ENCODE peak calls at places on chromosomes 12 and 14, in seven cellular contexts. One of them, this sample, is unnamed.

GRCh38 chr14:31726337-31726736 is 165.1 kb downstream of the NUBPL start:
- DNase-seq in GM23338: no peak
- DNase-seq in fibroblast of mammary gland: no peak
- DNase-seq in epithelial cell of esophagus: no peak
- DNase-seq in activated B cell treated with CpG ODN at 0.5 μM for 24 hours: no peak
- DNase-seq in GM12865: no peak
- DNase-seq in nephron progenitor cell: no peak
- DNase-seq in this sample: no peak

GRCh38 chr12:107921062-107921461 is 146.6 kb downstream of the ASCL4 start:
- DNase-seq in epithelial cell of esophagus: peak
- DNase-seq in nephron progenitor cell: no peak
- DNase-seq in activated B cell treated with CpG ODN at 0.5 μM for 24 hours: no peak
- DNase-seq in GM23338: no peak
- DNase-seq in GM12865: no peak
- DNase-seq in fibroblast of mammary gland: no peak
- DNase-seq in this sample: no peak

GRCh38 chr14:103558071-103558882 is 4.2 kb downstream of the BAG5 start:
- DNase-seq in GM12865: no peak
- DNase-seq in activated B cell treated with CpG ODN at 0.5 μM for 24 hours: no peak
- DNase-seq in nephron progenitor cell: no peak
- DNase-seq in GM23338: no peak
- DNase-seq in epithelial cell of esophagus: peak
- DNase-seq in fibroblast of mammary gland: peak
- DNase-seq in this sample: no peak

GRCh38 chr14:101737414-101738367 is 23.8 kb upstream of the PPP2R5C start:
- DNase-seq in fibroblast of mammary gland: no peak
- DNase-seq in GM23338: no peak
- DNase-seq in epithelial cell of esophagus: no peak
- DNase-seq in nephron progenitor cell: no peak
- DNase-seq in GM12865: peak
- DNase-seq in activated B cell treated with CpG ODN at 0.5 μM for 24 hours: no peak
- DNase-seq in this sample: no peak

GRCh38 chr14:68817513-68818212 is 24.8 kb upstream of the ZFP36L1 start:
- DNase-seq in epithelial cell of esophagus: no peak
- DNase-seq in GM12865: no peak
- DNase-seq in nephron progenitor cell: no peak
- DNase-seq in activated B cell treated with CpG ODN at 0.5 μM for 24 hours: peak
- DNase-seq in GM23338: no peak
- DNase-seq in fibroblast of mammary gland: no peak
- DNase-seq in this sample: no peak

GRCh38 chr12:54475542-54475941 is 2.1 kb upstream of the GTSF1 start:
- DNase-seq in GM23338: no peak
- DNase-seq in epithelial cell of esophagus: peak
- DNase-seq in nephron progenitor cell: no peak
- DNase-seq in activated B cell treated with CpG ODN at 0.5 μM for 24 hours: no peak
- DNase-seq in fibroblast of mammary gland: peak
- DNase-seq in GM12865: no peak
- DNase-seq in this sample: no peak

GRCh38 chr12:11615481-11615880 is 34.0 kb upstream of the ETV6 start:
- DNase-seq in activated B cell treated with CpG ODN at 0.5 μM for 24 hours: no peak
- DNase-seq in epithelial cell of esophagus: no peak
- DNase-seq in GM12865: no peak
- DNase-seq in fibroblast of mammary gland: no peak
- DNase-seq in GM23338: no peak
- DNase-seq in nephron progenitor cell: no peak
- DNase-seq in this sample: no peak

GRCh38 chr14:103393687-103394626 is 8.7 kb downstream of the MARK3 start:
- DNase-seq in epithelial cell of esophagus: peak
- DNase-seq in GM23338: peak
- DNase-seq in GM12865: peak
- DNase-seq in activated B cell treated with CpG ODN at 0.5 μM for 24 hours: no peak
- DNase-seq in fibroblast of mammary gland: peak
- DNase-seq in nephron progenitor cell: no peak
- DNase-seq in this sample: no peak

GRCh38 chr14:96309907-96310330 is 53.2 kb downstream of the ATG2B start:
- DNase-seq in GM23338: no peak
- DNase-seq in epithelial cell of esophagus: no peak
- DNase-seq in GM12865: no peak
- DNase-seq in nephron progenitor cell: no peak
- DNase-seq in activated B cell treated with CpG ODN at 0.5 μM for 24 hours: no peak
- DNase-seq in fibroblast of mammary gland: peak
- DNase-seq in this sample: no peak

GRCh38 chr12:53004178-53004577 is 2.1 kb upstream of the EIF4B start:
- DNase-seq in GM23338: peak
- DNase-seq in fibroblast of mammary gland: peak
- DNase-seq in GM12865: no peak
- DNase-seq in epithelial cell of esophagus: peak
- DNase-seq in activated B cell treated with CpG ODN at 0.5 μM for 24 hours: no peak
- DNase-seq in nephron progenitor cell: no peak
- DNase-seq in this sample: no peak

GRCh38 chr12:130669205-130669557 is 46.9 kb downstream of the RIMBP2 start:
- DNase-seq in GM12865: no peak
- DNase-seq in epithelial cell of esophagus: no peak
- DNase-seq in activated B cell treated with CpG ODN at 0.5 μM for 24 hours: no peak
- DNase-seq in GM23338: no peak
- DNase-seq in fibroblast of mammary gland: no peak
- DNase-seq in nephron progenitor cell: no peak
- DNase-seq in this sample: no peak

GRCh38 chr12:27542628-27543027 is 18.6 kb downstream of the PPFIBP1 start:
- DNase-seq in GM12865: no peak
- DNase-seq in GM23338: no peak
- DNase-seq in activated B cell treated with CpG ODN at 0.5 μM for 24 hours: no peak
- DNase-seq in nephron progenitor cell: no peak
- DNase-seq in epithelial cell of esophagus: peak
- DNase-seq in fibroblast of mammary gland: peak
- DNase-seq in this sample: no peak

GRCh38 chr12:15253990-15254389 is 32.8 kb upstream of the RERG start:
- DNase-seq in fibroblast of mammary gland: no peak
- DNase-seq in GM23338: peak
- DNase-seq in nephron progenitor cell: no peak
- DNase-seq in GM12865: no peak
- DNase-seq in epithelial cell of esophagus: no peak
- DNase-seq in activated B cell treated with CpG ODN at 0.5 μM for 24 hours: no peak
- DNase-seq in this sample: no peak

GRCh38 chr12:113056631-113057488 is at the start of gene DTX1:
- DNase-seq in fibroblast of mammary gland: no peak
- DNase-seq in activated B cell treated with CpG ODN at 0.5 μM for 24 hours: no peak
- DNase-seq in epithelial cell of esophagus: no peak
- DNase-seq in GM12865: no peak
- DNase-seq in GM23338: peak
- DNase-seq in nephron progenitor cell: peak
- DNase-seq in this sample: no peak

GRCh38 chr14:71060795-71061455 is 153.7 kb downstream of the PCNX1 start:
- DNase-seq in GM23338: no peak
- DNase-seq in GM12865: no peak
- DNase-seq in epithelial cell of esophagus: no peak
- DNase-seq in nephron progenitor cell: no peak
- DNase-seq in fibroblast of mammary gland: no peak
- DNase-seq in activated B cell treated with CpG ODN at 0.5 μM for 24 hours: no peak
- DNase-seq in this sample: no peak

GRCh38 chr12:12582895-12583303 is 20.2 kb upstream of the DUSP16 start:
- DNase-seq in GM12865: peak
- DNase-seq in activated B cell treated with CpG ODN at 0.5 μM for 24 hours: no peak
- DNase-seq in GM23338: no peak
- DNase-seq in nephron progenitor cell: no peak
- DNase-seq in epithelial cell of esophagus: peak
- DNase-seq in fibroblast of mammary gland: peak
- DNase-seq in this sample: no peak

GRCh38 chr12:117603316-117604113 is 242.1 kb upstream of the NOS1 start:
- DNase-seq in GM23338: peak
- DNase-seq in nephron progenitor cell: no peak
- DNase-seq in fibroblast of mammary gland: no peak
- DNase-seq in GM12865: no peak
- DNase-seq in activated B cell treated with CpG ODN at 0.5 μM for 24 hours: no peak
- DNase-seq in epithelial cell of esophagus: no peak
- DNase-seq in this sample: no peak

GRCh38 chr12:122042910-122043309 is 21.2 kb downstream of the BCL7A start:
- DNase-seq in fibroblast of mammary gland: no peak
- DNase-seq in nephron progenitor cell: no peak
- DNase-seq in GM12865: no peak
- DNase-seq in epithelial cell of esophagus: no peak
- DNase-seq in GM23338: no peak
- DNase-seq in activated B cell treated with CpG ODN at 0.5 μM for 24 hours: no peak
- DNase-seq in this sample: no peak

GRCh38 chr12:16833376-16833775 is 227.4 kb upstream of the LMO3 start:
- DNase-seq in GM23338: no peak
- DNase-seq in nephron progenitor cell: no peak
- DNase-seq in GM12865: peak
- DNase-seq in activated B cell treated with CpG ODN at 0.5 μM for 24 hours: no peak
- DNase-seq in fibroblast of mammary gland: no peak
- DNase-seq in epithelial cell of esophagus: no peak
- DNase-seq in this sample: no peak

GRCh38 chr14:64845878-64846277 is 33.8 kb downstream of the SPTB start:
- DNase-seq in epithelial cell of esophagus: peak
- DNase-seq in nephron progenitor cell: no peak
- DNase-seq in fibroblast of mammary gland: peak
- DNase-seq in activated B cell treated with CpG ODN at 0.5 μM for 24 hours: no peak
- DNase-seq in GM23338: peak
- DNase-seq in GM12865: no peak
- DNase-seq in this sample: no peak

GRCh38 chr12:60100150-60100549 is 504.3 kb downstream of the SLC16A7 start:
- DNase-seq in GM23338: no peak
- DNase-seq in fibroblast of mammary gland: no peak
- DNase-seq in activated B cell treated with CpG ODN at 0.5 μM for 24 hours: no peak
- DNase-seq in nephron progenitor cell: no peak
- DNase-seq in GM12865: no peak
- DNase-seq in epithelial cell of esophagus: no peak
- DNase-seq in this sample: no peak

GRCh38 chr14:99601301-99601945 is 2.6 kb downstream of the CCDC85C start:
- DNase-seq in activated B cell treated with CpG ODN at 0.5 μM for 24 hours: no peak
- DNase-seq in nephron progenitor cell: no peak
- DNase-seq in fibroblast of mammary gland: peak
- DNase-seq in GM12865: no peak
- DNase-seq in epithelial cell of esophagus: no peak
- DNase-seq in GM23338: no peak
- DNase-seq in this sample: no peak

GRCh38 chr12:49706351-49707126 is 666 bp downstream of the FMNL3 start:
- DNase-seq in nephron progenitor cell: peak
- DNase-seq in epithelial cell of esophagus: no peak
- DNase-seq in activated B cell treated with CpG ODN at 0.5 μM for 24 hours: peak
- DNase-seq in GM23338: peak
- DNase-seq in GM12865: no peak
- DNase-seq in fibroblast of mammary gland: peak
- DNase-seq in this sample: peak

DNA sequence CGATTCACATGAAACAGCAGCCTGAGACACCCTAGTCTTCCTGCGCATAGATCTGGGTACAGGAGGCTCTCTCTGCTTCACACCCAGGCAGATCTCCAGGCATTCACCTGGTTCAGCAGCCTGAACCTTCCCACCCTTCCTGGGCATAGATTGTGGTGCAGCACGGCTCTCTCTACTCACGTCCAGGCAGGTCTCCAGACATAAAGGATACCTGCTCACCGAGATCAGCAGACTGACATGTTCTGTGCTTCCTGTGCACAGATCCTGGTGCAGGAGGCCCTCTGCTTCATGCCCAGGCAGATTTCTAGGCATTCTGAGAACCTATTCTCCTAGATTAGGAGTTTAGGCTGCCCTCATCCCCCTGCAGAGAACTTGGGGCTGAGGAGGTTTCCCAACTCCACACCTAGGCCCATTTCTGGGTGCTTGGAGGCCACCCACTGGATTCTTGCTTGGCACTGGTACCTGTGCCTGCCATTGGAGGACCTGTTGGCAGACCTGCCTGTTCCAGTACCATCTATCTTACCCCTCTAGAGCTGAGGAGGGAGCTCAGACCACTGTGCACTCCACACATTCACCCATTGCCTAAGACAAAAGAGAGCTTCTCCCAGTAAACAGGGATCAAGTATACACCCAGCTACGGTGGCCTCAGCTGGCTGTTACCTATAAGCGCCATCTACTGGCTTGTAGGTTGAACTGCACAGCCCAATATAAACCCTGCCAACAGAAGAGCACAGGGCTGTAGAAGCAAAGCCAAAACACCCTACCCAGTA is 28.0 kb upstream of the GARIN6 start:
- DNase-seq in fibroblast of mammary gland: peak
- DNase-seq in nephron progenitor cell: peak
- DNase-seq in epithelial cell of esophagus: peak
- DNase-seq in activated B cell treated with CpG ODN at 0.5 μM for 24 hours: no peak
- DNase-seq in GM12865: peak
- DNase-seq in GM23338: peak
- DNase-seq in this sample: no peak
- TF ChIP-seq CTCF in fibroblast of mammary gland: peak
- TF ChIP-seq CTCF in nephron progenitor cell: peak
- TF ChIP-seq CTCF in epithelial cell of esophagus: peak
- TF ChIP-seq CTCF in activated B cell treated with CpG ODN at 0.5 μM for 24 hours: no peak
- TF ChIP-seq CTCF in GM12865: peak
- TF ChIP-seq CTCF in GM23338: peak
- TF ChIP-seq CTCF in this sample: no peak

DNA sequence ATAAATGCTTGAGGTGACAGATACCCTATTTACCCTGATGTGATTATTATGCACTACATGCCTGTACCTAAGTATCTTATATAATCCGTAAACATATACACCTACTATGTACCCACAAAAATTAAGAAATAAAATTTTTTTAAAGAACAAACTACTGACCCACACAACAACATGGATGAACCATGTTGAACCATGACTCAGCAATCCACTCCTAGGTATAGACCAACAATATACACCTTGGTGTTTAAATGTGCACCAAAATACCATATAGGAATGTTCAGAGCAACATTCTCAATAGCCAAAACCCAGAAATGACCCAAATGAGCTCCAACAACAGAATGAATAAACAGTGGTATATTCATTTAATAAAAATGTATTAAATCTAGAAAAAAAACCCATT is 245.1 kb downstream of the GXYLT1 start:
- DNase-seq in GM12865: no peak
- DNase-seq in activated B cell treated with CpG ODN at 0.5 μM for 24 hours: no peak
- DNase-seq in nephron progenitor cell: no peak
- DNase-seq in GM23338: no peak
- DNase-seq in epithelial cell of esophagus: no peak
- DNase-seq in fibroblast of mammary gland: no peak
- DNase-seq in this sample: no peak
- TF ChIP-seq CTCF in GM12865: no peak
- TF ChIP-seq CTCF in activated B cell treated with CpG ODN at 0.5 μM for 24 hours: no peak
- TF ChIP-seq CTCF in nephron progenitor cell: no peak
- TF ChIP-seq CTCF in GM23338: no peak
- TF ChIP-seq CTCF in epithelial cell of esophagus: no peak
- TF ChIP-seq CTCF in fibroblast of mammary gland: no peak
- TF ChIP-seq CTCF in this sample: no peak

DNA sequence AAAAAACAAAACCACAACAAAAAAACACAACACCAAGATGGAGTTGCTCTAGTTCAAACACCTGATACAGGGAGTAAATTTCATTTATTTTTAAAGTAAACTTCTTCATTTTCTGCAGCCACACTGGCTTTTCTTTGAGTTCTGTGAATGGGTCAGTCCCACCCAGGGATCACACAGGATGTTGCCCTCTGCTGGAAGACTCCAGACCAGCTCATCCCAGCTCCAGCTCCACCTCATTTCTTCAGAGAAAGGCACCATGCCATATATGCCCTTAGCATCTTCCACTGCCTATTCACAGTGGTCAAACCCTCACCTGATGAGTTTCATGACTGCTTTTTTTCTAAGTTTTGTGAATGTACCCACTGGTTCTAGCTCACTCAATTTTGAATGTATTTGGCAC is 8.0 kb downstream of the GLIPR1 start:
- DNase-seq in fibroblast of mammary gland: peak
- DNase-seq in GM12865: peak
- DNase-seq in epithelial cell of esophagus: peak
- DNase-seq in GM23338: peak
- DNase-seq in nephron progenitor cell: no peak
- DNase-seq in activated B cell treated with CpG ODN at 0.5 μM for 24 hours: no peak
- DNase-seq in this sample: no peak
- TF ChIP-seq CTCF in fibroblast of mammary gland: peak
- TF ChIP-seq CTCF in GM12865: peak
- TF ChIP-seq CTCF in epithelial cell of esophagus: peak
- TF ChIP-seq CTCF in GM23338: peak
- TF ChIP-seq CTCF in nephron progenitor cell: no peak
- TF ChIP-seq CTCF in activated B cell treated with CpG ODN at 0.5 μM for 24 hours: no peak
- TF ChIP-seq CTCF in this sample: no peak

GRCh38 chr14:73465833-73466532 is 7.6 kb upstream of the NUMB start:
- DNase-seq in fibroblast of mammary gland: no peak
- DNase-seq in nephron progenitor cell: no peak
- DNase-seq in epithelial cell of esophagus: no peak
- DNase-seq in GM23338: no peak
- DNase-seq in GM12865: no peak
- DNase-seq in activated B cell treated with CpG ODN at 0.5 μM for 24 hours: no peak
- DNase-seq in this sample: no peak
- TF ChIP-seq CTCF in fibroblast of mammary gland: no peak
- TF ChIP-seq CTCF in nephron progenitor cell: no peak
- TF ChIP-seq CTCF in epithelial cell of esophagus: no peak
- TF ChIP-seq CTCF in GM23338: no peak
- TF ChIP-seq CTCF in GM12865: no peak
- TF ChIP-seq CTCF in activated B cell treated with CpG ODN at 0.5 μM for 24 hours: no peak
- TF ChIP-seq CTCF in this sample: no peak